ENCODE peak calls at places on chromosome 21, in six cellular contexts. H, A, N, V, I and D are unnamed samples.

GRCh38 chr21:44349847-44350772 is 3.3 kb upstream of the TRPM2 start:
- DNase-seq in N (no peak), I (no peak), H (no peak), V (no peak), A (no peak), D (no peak)

GRCh38 chr21:17613242-17613676 is 558 bp upstream of the BTG3 start:
- DNase-seq in V (no peak), A (peak; percentile 34), I (no peak), H (peak; percentile 41), N (peak; percentile 39), D (peak; percentile 52)

GRCh38 chr21:46057710-46058241 is 40.1 kb upstream of the COL6A2 start:
- DNase-seq in V (no peak), A (no peak), H (no peak), I (no peak), N (no peak), D (no peak)

GRCh38 chr21:14321042-14321441 is 61.9 kb downstream of the HSPA13 start:
- DNase-seq in I (no peak), A (no peak), V (no peak), H (no peak), N (no peak), D (no peak)

GRCh38 chr21:28421716-28422480 is 570.8 kb downstream of the LTN1 start:
- DNase-seq in I (no peak), N (no peak), A (no peak), H (no peak), V (peak; percentile 92), D (peak; percentile 50)

GRCh38 chr21:26845066-26845749 is at the start of gene ADAMTS1:
- DNase-seq in N (peak; percentile 71), V (peak; percentile 92), A (peak; percentile 76), I (peak; percentile 95), H (peak; percentile 78), D (peak; percentile 83)

GRCh38 chr21:27033467-27033866 is 66.6 kb upstream of the ADAMTS5 start:
- DNase-seq in N (no peak), V (no peak), A (no peak), I (no peak), H (no peak), D (no peak)

GRCh38 chr21:21463456-21463855 is 465.2 kb downstream of the NCAM2 start:
- DNase-seq in N (no peak), A (no peak), I (no peak), V (no peak), H (no peak), D (no peak)

GRCh38 chr21:25292396-25292795 is 314.9 kb downstream of the MRPL39 start:
- DNase-seq in A (no peak), V (no peak), I (peak; percentile 53), N (no peak), H (no peak), D (no peak)

GRCh38 chr21:46515109-46515508 is 56.4 kb downstream of the DIP2A start:
- DNase-seq in N (no peak), I (no peak), A (peak; percentile 16), H (no peak), V (no peak), D (peak; percentile 88)

GRCh38 chr21:15060776-15061175 is 4.0 kb downstream of the NRIP1 start:
- DNase-seq in I (no peak), V (peak; percentile 18), A (no peak), H (no peak), N (no peak), D (no peak)

GRCh38 chr21:37937668-37938067 is 21.4 kb upstream of the KCNJ6 start:
- DNase-seq in A (no peak), N (no peak), V (no peak), I (no peak), H (no peak), D (no peak)

GRCh38 chr21:46189959-46190490 is 5.8 kb upstream of the SPATC1L start:
- DNase-seq in H (peak; percentile 12), N (peak; percentile 16), V (no peak), A (no peak), I (no peak), D (no peak)

GRCh38 chr21:45326169-45326833 is 38.6 kb upstream of the POFUT2 start:
- DNase-seq in V (peak; percentile 81), A (no peak), N (no peak), I (no peak), H (no peak), D (no peak)

GRCh38 chr21:26366781-26367180 is 196.2 kb upstream of the APP start:
- DNase-seq in H (no peak), N (no peak), A (no peak), V (peak; percentile 26), I (no peak), D (no peak)

GRCh38 chr21:15735409-15735808 is 5.6 kb downstream of the USP25 start:
- DNase-seq in A (no peak), N (no peak), H (no peak), I (no peak), V (no peak), D (no peak)

GRCh38 chr21:17903929-17904639 is 84.9 kb upstream of the C21orf91 start:
- DNase-seq in V (no peak), I (no peak), N (no peak), A (no peak), H (no peak), D (no peak)

GRCh38 chr21:45289134-45289533 is 1.4 kb upstream of the POFUT2 start:
- DNase-seq in H (no peak), N (peak; percentile 17), V (no peak), A (no peak), I (no peak), D (peak; percentile 74)

GRCh38 chr21:36706951-36707762 is 8.2 kb downstream of the SIM2 start:
- DNase-seq in A (no peak), N (no peak), H (peak; percentile 17), V (no peak), I (peak; percentile 77), D (peak; percentile 78)

GRCh38 chr21:36707763-36708511 is 9.0 kb downstream of the SIM2 start:
- DNase-seq in N (no peak), I (peak; percentile 48), H (no peak), V (no peak), A (no peak), D (peak; percentile 80)

GRCh38 chr21:36705679-36706481 is 7.0 kb downstream of the SIM2 start:
- DNase-seq in A (no peak), V (no peak), I (peak; percentile 72), H (peak; percentile 13), N (no peak), D (peak; percentile 82)

GRCh38 chr21:36704958-36705678 is 6.2 kb downstream of the SIM2 start:
- DNase-seq in H (no peak), I (peak; percentile 47), A (no peak), N (no peak), V (no peak), D (no peak)

GRCh38 chr21:36706482-36706852 is 7.6 kb downstream of the SIM2 start:
- DNase-seq in I (no peak), A (no peak), H (no peak), V (no peak), N (no peak), D (no peak)
- TF ChIP-seq CTCF in I (no peak), A (no peak), H (no peak), V (no peak), N (no peak), D (no peak)

DNA sequence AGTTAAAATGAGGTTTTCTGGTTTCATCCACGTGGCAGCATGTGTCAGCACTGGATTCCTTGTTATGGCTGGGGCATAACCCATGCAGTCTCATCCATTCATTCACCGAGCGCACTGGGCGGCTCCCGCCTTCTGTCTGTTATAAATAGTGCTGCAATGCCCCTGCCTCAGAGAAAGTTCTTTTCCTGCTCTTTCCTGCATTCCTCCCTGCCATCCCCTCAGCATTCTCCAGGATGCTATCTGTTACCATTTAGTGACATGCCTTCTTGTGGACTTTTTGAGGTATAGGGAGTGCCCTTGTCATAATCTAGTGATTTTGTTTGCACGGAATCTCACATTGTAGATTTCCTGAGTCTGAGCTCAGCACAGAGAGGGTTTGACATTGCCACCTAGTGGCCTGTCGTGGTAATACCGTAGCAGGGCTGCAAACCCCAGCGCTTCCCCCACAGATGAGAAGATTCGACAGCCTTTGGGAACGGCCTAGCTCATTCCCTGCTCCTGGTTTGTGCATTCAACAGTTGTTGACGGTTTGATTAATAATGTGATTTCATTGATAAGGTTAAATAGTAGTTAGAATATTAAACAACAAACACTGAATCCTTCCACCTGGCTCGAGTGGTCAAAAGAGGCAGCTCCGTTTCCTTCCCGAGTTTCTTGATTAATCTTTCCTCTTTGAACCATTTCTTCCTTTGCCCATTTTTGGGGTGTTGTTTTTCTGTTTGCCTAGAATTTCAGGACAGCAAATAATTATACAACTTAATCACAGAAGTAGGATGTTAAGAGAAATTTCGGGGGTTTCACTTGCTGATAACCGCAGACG is 46.3 kb downstream of the UMODL1 start:
- DNase-seq in V (peak; percentile 70), H (peak; percentile 83), N (peak; percentile 56), I (peak; percentile 73), A (peak; percentile 87), D (peak; percentile 95)
- H3K4me3 ChIP-seq in V (no peak overlapping the region), H (no peak overlapping the region), N (no peak overlapping the region), I (peak overlapping the region; percentile 16), A (no peak overlapping the region), D (no peak overlapping the region)

GRCh38 chr21:31518580-31518979 is 140.9 kb upstream of the SOD1 start:
- DNase-seq in A (no peak), I (no peak), V (no peak), H (no peak), N (no peak), D (no peak)

GRCh38 chr21:31515253-31515652 is 144.2 kb upstream of the SOD1 start:
- DNase-seq in N (no peak), I (no peak), V (no peak), A (no peak), H (no peak), D (no peak)

GRCh38 chr21:31517664-31518402 is 141.7 kb upstream of the SOD1 start:
- DNase-seq in V (no peak), H (no peak), N (no peak), I (no peak), A (no peak), D (no peak)

GRCh38 chr21:31511258-31511657 is 148.2 kb upstream of the SOD1 start:
- DNase-seq in H (no peak), V (no peak), A (no peak), N (no peak), I (no peak), D (no peak)

GRCh38 chr21:31514598-31514997 is 144.9 kb upstream of the SOD1 start:
- DNase-seq in H (no peak), I (peak; percentile 73), V (no peak), A (no peak), N (peak; percentile 24), D (no peak)
- TF ChIP-seq CTCF in H (no peak), I (no peak), V (no peak), A (no peak), N (no peak), D (no peak)

GRCh38 chr21:35048183-35048601 is 910 bp downstream of the RUNX1 start:
- DNase-seq in H (no peak), A (no peak), V (peak; percentile 11), I (peak; percentile 41), N (no peak), D (no peak)
- H3K4me3 ChIP-seq in H (peak overlapping the region; percentile 21), A (no peak overlapping the region), V (peak overlapping the region; percentile 49), I (no peak overlapping the region), N (peak overlapping the region; percentile 40), D (peak overlapping the region; percentile 7)

GRCh38 chr21:31786164-31786920 is 54.4 kb upstream of the SCAF4 start:
- DNase-seq in V (no peak), A (no peak), H (no peak), N (no peak), I (no peak), D (no peak)
- TF ChIP-seq CTCF in V (no peak), A (no peak), H (peak; percentile 4), N (no peak), I (no peak), D (no peak)

GRCh38 chr21:31710586-31710985 is 21.3 kb downstream of the SCAF4 start:
- DNase-seq in V (peak; percentile 28), I (no peak), A (no peak), H (no peak), N (no peak), D (no peak)
- H3K4me3 ChIP-seq in V (no peak overlapping the region), I (no peak overlapping the region), A (no peak overlapping the region), H (no peak overlapping the region), N (no peak overlapping the region), D (no peak overlapping the region)